ENCODE peak calls at places on chromosome 7, in ten cellular contexts. O, L, F, Y, S, A, N, J, U and D are unnamed samples.

GRCh38 chr7:106820321-106821217 is 44.5 kb upstream of the PIK3CG start:
- DNase-seq in O (no peak), L (no peak), F (no peak), Y (no peak), S (no peak), A (no peak), N (no peak), J (no peak), U (no peak), D (no peak)

GRCh38 chr7:47371733-47372368 is 210.1 kb downstream of the TNS3 start:
- DNase-seq in O (peak; percentile 90), L (no peak), F (no peak), Y (no peak), S (peak; percentile 93), A (peak; percentile 65), N (peak; percentile 81), J (peak; percentile 91), U (peak; percentile 88), D (peak; percentile 49)

GRCh38 chr7:96481831-96482230 is 159.9 kb upstream of the SLC25A13 start:
- DNase-seq in O (no peak), L (peak; percentile 19), F (no peak), Y (no peak), S (no peak), A (peak; percentile 1), N (peak; percentile 9), J (no peak), U (no peak), D (no peak)

GRCh38 chr7:129952164-129952652 is 552 bp downstream of the UBE2H start:
- DNase-seq in O (peak; percentile 84), L (peak; percentile 19), F (peak; percentile 69), Y (no peak), S (peak; percentile 72), A (no peak), N (no peak), J (peak; percentile 81), U (peak; percentile 71), D (no peak)

GRCh38 chr7:155119801-155120382 is 49.8 kb downstream of the HTR5A start:
- DNase-seq in O (no peak), L (no peak), F (no peak), Y (no peak), S (no peak), A (peak; percentile 7), N (peak; percentile 29), J (no peak), U (peak; percentile 22), D (no peak)

GRCh38 chr7:29285451-29285807 is 90.9 kb downstream of the CHN2 start:
- DNase-seq in O (no peak), L (peak; percentile 91), F (peak; percentile 72), Y (no peak), S (no peak), A (peak; percentile 37), N (peak; percentile 96), J (no peak), U (no peak), D (no peak)

GRCh38 chr7:140810830-140811556 is 113.7 kb downstream of the BRAF start:
- DNase-seq in O (no peak), L (peak; percentile 79), F (peak; percentile 78), Y (peak; percentile 36), S (peak; percentile 85), A (peak; percentile 66), N (peak; percentile 70), J (no peak), U (peak; percentile 88), D (peak; percentile 63)

GRCh38 chr7:124267154-124267553 is 234.3 kb upstream of the TMEM229A start:
- DNase-seq in O (no peak), L (no peak), F (no peak), Y (no peak), S (no peak), A (no peak), N (no peak), J (no peak), U (no peak), D (no peak)

GRCh38 chr7:106865130-106866115 is at the start of gene PIK3CG:
- DNase-seq in O (no peak), L (no peak), F (peak; percentile 70), Y (no peak), S (no peak), A (no peak), N (no peak), J (no peak), U (no peak), D (no peak)

GRCh38 chr7:64294701-64295420 is 18.9 kb upstream of the ZNF736 start:
- DNase-seq in O (no peak), L (no peak), F (no peak), Y (no peak), S (no peak), A (no peak), N (no peak), J (no peak), U (no peak), D (no peak)

GRCh38 chr7:131197920-131198610 is 129.6 kb upstream of the MKLN1 start:
- DNase-seq in O (no peak), L (peak; percentile 52), F (no peak), Y (no peak), S (no peak), A (peak; percentile 44), N (peak; percentile 46), J (no peak), U (no peak), D (no peak)

GRCh38 chr7:36986429-36987362 is 262.4 kb upstream of the AOAH start:
- DNase-seq in O (peak; percentile 76), L (peak; percentile 50), F (peak; percentile 65), Y (peak; percentile 8), S (peak; percentile 87), A (peak; percentile 42), N (peak; percentile 63), J (peak; percentile 74), U (peak; percentile 95), D (peak; percentile 75)

GRCh38 chr7:157635148-157635500 is 298.3 kb downstream of the DNAJB6 start:
- DNase-seq in O (no peak), L (no peak), F (no peak), Y (no peak), S (no peak), A (no peak), N (no peak), J (peak; percentile 22), U (peak; percentile 17), D (no peak)

GRCh38 chr7:126424985-126425384 is 827.8 kb downstream of the GRM8 start:
- DNase-seq in O (no peak), L (no peak), F (no peak), Y (no peak), S (no peak), A (no peak), N (no peak), J (no peak), U (no peak), D (no peak)

DNA sequence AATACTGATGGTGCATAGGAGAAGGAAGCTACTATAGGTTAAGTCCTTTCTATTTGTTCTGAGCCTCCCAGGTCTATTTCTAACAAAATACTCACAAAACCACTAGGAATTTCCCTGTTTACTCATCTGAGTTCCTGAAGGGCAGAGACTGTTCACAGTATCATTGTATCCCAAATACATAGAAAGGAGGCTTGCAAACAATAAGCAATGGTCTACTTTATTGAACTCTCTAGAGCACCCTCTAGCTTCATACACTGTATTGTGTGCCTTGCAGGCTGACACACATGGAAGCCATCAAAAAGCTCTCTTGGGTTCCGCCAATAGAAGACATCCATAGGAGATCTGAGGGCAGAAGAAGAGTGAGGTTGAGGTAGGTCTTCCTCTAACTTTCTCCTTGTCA is 826.1 kb downstream of the GRM8 start:
- DNase-seq in O (no peak), L (no peak), F (no peak), Y (no peak), S (no peak), A (no peak), N (no peak), J (no peak), U (no peak), D (no peak)
- TF ChIP-seq CTCF in O (no peak), L (no peak), F (no peak), Y (no peak), S (no peak), A (no peak), N (no peak), J (no peak), U (no peak), D (no peak)

DNA sequence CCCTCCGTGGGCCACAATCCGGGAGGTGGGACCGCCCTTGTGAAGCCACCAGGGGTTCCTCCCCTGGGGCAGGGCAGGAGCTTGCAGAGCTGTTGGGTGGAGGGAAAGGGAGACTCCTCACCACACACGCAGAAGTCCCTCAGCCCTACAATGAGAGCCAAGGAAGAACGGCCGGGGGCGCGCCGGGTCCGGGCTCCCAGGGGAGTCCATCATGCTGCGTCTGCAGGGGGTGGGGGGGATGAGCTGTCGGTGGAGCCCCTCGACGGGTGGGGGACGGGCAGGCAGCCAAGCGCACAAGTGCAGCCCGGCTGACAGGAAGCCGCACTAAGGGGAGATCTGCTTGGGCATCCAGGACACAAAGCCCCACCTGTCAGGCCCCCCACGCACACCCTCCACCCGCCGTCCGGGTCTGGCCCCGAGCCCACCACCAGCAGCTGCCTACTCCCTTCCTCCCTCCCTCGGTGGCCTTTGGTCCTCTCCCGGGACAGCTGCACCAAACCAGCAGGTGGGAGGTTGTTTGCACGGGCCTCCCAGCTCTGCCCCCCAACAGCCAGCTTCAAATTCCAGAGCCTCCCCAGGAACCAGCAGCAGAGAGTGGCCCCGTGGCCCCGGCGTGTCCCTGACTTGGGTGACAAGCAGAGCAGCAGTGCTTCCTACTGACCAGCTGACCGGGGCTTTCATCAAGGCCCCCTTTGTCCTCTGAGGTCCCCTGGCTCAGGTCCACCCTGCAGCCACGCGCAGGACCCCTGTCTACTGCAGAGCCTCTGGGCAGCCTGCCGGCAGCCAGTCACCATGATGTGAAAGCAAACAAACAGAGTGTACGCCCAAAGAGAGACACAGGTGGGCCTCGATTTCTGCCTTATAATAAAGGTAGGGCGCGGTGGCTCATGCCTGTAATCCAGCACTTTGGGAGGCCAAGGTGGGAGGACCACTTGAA is 50.3 kb downstream of the HIP1 start:
- DNase-seq in O (no peak), L (no peak), F (peak; percentile 30), Y (no peak), S (no peak), A (no peak), N (no peak), J (peak; percentile 62), U (no peak), D (peak; percentile 16)
- TF ChIP-seq CTCF in O (no peak), L (no peak), F (no peak), Y (no peak), S (no peak), A (no peak), N (no peak), J (no peak), U (no peak), D (no peak)

DNA sequence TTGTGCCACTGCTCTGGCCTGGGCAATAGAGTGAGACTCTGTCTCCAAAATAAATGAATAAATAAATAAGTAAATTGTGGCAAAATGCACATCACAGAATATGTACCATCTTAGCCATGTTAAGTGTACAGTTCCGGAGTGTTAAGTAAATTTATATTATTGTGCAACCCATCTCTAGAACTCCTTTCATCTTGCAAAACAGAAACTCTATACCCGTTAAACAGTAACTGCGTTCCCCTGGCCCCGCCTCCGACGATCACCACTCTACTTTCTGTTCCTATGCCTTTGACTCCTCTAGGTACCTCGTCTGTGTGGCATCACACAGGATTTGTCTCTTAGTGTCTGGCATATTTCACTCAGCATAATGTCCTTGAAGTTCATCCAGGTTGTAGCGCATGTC is 356.4 kb upstream of the FOXK1 start:
- DNase-seq in O (no peak), L (no peak), F (no peak), Y (no peak), S (no peak), A (no peak), N (no peak), J (no peak), U (no peak), D (no peak)
- TF ChIP-seq CTCF in O (no peak), L (no peak), F (no peak), Y (no peak), S (no peak), A (no peak), N (no peak), J (no peak), U (no peak), D (no peak)

GRCh38 chr7:43314379-43315158 is 202.1 kb downstream of the HECW1 start:
- DNase-seq in O (no peak), L (no peak), F (peak; percentile 55), Y (no peak), S (no peak), A (no peak), N (no peak), J (no peak), U (no peak), D (no peak)
- TF ChIP-seq CTCF in O (no peak), L (no peak), F (no peak), Y (no peak), S (no peak), A (no peak), N (no peak), J (no peak), U (peak; percentile 9), D (no peak)